ENCODE peak calls at places on chromosomes 13 and 19, in seven cellular contexts. B is NCI-H69, C is heart right ventricle, U is cardiac muscle cell, K is GM12864, O is neural crest cell, Y is iPS-NIHi11. L is an unnamed sample.

GRCh38 chr13:50509167-50509566 is 334.3 kb downstream of the DLEU7 start:
- DNase-seq in U (no peak), K (no peak), B (no peak), C (no peak), O (no peak), Y (no peak), L (no peak)

GRCh38 chr19:27955484-27955883 is 1257.5 kb downstream of the UQCRFS1 start:
- DNase-seq in Y (no peak), O (no peak), K (no peak), B (no peak), C (no peak), U (no peak), L (no peak)

GRCh38 chr19:51040151-51040550 is 5.3 kb upstream of the KLK12 start:
- DNase-seq in O (no peak), K (no peak), B (no peak), C (no peak), U (no peak), Y (no peak), L (no peak)

GRCh38 chr13:36559388-36559787 is 114.4 kb upstream of the SERTM1 start:
- DNase-seq in O (no peak), C (no peak), B (peak; percentile 1), Y (peak; percentile 28), K (no peak), U (no peak), L (no peak)

GRCh38 chr13:27131202-27131623 is 40.4 kb downstream of the USP12 start:
- DNase-seq in C (no peak), U (no peak), Y (no peak), O (no peak), K (peak; percentile 97), B (peak; percentile 1), L (no peak)

GRCh38 chr19:13842294-13843103 is 34.4 kb upstream of the NANOS3 start:
- DNase-seq in U (peak; percentile 72), Y (peak; percentile 79), O (no peak), C (peak; percentile 91), K (no peak), B (peak; percentile 77), L (peak; percentile 62)

GRCh38 chr13:105410602-105411001 is 1124.9 kb downstream of the EFNB2 start:
- DNase-seq in Y (peak; percentile 54), O (peak; percentile 47), B (no peak), U (peak; percentile 46), C (peak; percentile 62), K (no peak), L (peak; percentile 44)

GRCh38 chr19:2207991-2208860 is 27.9 kb downstream of the PLEKHJ1 start:
- DNase-seq in U (peak; percentile 12), Y (peak; percentile 85), O (no peak), K (no peak), C (peak; percentile 68), B (no peak), L (no peak)

GRCh38 chr19:41928221-41928683 is at the start of gene ERFL:
- DNase-seq in B (peak; percentile 46), Y (peak; percentile 41), O (no peak), U (no peak), K (no peak), C (no peak), L (peak; percentile 28)

GRCh38 chr13:111512707-111513106 is 192.3 kb downstream of the TEX29 start:
- DNase-seq in U (no peak), O (no peak), C (no peak), K (no peak), Y (no peak), B (no peak), L (no peak)

GRCh38 chr19:55080915-55081772 is 5.5 kb downstream of the EPS8L1 start:
- DNase-seq in K (peak; percentile 57), C (peak; percentile 82), O (peak; percentile 76), B (peak; percentile 79), Y (peak; percentile 74), U (peak; percentile 80), L (peak; percentile 82)

GRCh38 chr19:14683439-14683838 is 6.4 kb upstream of the ZNF333 start:
- DNase-seq in Y (no peak), K (no peak), C (no peak), U (no peak), O (no peak), B (no peak), L (no peak)